ENCODE peak calls at places on chromosomes 11 and 22, in ten cellular contexts. One of them, this sample, is unnamed. For H3K4me1, the result is how much of the 10 kb centered on the place peaks cover.

GRCh38 chr22:19430890-19431541 is 517 bp downstream of the HIRA start:
- DNase-seq in PC-3: peak
- DNase-seq in right atrium auricular region: no peak
- DNase-seq in A549: peak
- DNase-seq in colonic mucosa: peak
- DNase-seq in astrocyte: no peak
- DNase-seq in body of pancreas: peak
- DNase-seq in GM23338: peak
- DNase-seq in CD8-positive, alpha-beta T cell: no peak
- DNase-seq in cardiac muscle cell: peak
- DNase-seq in this sample: peak

GRCh38 chr22:42007922-42008321 is 9.3 kb downstream of the WBP2NL start:
- DNase-seq in cardiac muscle cell: no peak
- DNase-seq in CD8-positive, alpha-beta T cell: no peak
- DNase-seq in PC-3: no peak
- DNase-seq in A549: no peak
- DNase-seq in GM23338: no peak
- DNase-seq in astrocyte: no peak
- DNase-seq in right atrium auricular region: no peak
- DNase-seq in colonic mucosa: no peak
- DNase-seq in body of pancreas: no peak
- DNase-seq in this sample: no peak

GRCh38 chr11:120316880-120317688 is 8.0 kb upstream of the TLCD5 start:
- DNase-seq in body of pancreas: peak
- DNase-seq in A549: no peak
- DNase-seq in astrocyte: no peak
- DNase-seq in GM23338: peak
- DNase-seq in CD8-positive, alpha-beta T cell: no peak
- DNase-seq in right atrium auricular region: peak
- DNase-seq in cardiac muscle cell: peak
- DNase-seq in colonic mucosa: peak
- DNase-seq in PC-3: peak
- DNase-seq in this sample: no peak

GRCh38 chr11:65355776-65356393 is 1.3 kb downstream of the TIGD3 start:
- DNase-seq in body of pancreas: peak
- DNase-seq in A549: no peak
- DNase-seq in colonic mucosa: peak
- DNase-seq in astrocyte: no peak
- DNase-seq in right atrium auricular region: no peak
- DNase-seq in cardiac muscle cell: no peak
- DNase-seq in CD8-positive, alpha-beta T cell: no peak
- DNase-seq in GM23338: peak
- DNase-seq in PC-3: no peak
- DNase-seq in this sample: peak

GRCh38 chr22:46734830-46735453 is 3.1 kb downstream of the CERK start:
- DNase-seq in colonic mucosa: peak
- DNase-seq in A549: no peak
- DNase-seq in PC-3: no peak
- DNase-seq in right atrium auricular region: no peak
- DNase-seq in GM23338: no peak
- DNase-seq in body of pancreas: peak
- DNase-seq in CD8-positive, alpha-beta T cell: peak
- DNase-seq in astrocyte: no peak
- DNase-seq in cardiac muscle cell: no peak
- DNase-seq in this sample: no peak

GRCh38 chr22:22464541-22465054 is 43.9 kb downstream of the ZNF280B start:
- DNase-seq in A549: no peak
- DNase-seq in colonic mucosa: no peak
- DNase-seq in astrocyte: no peak
- DNase-seq in right atrium auricular region: no peak
- DNase-seq in cardiac muscle cell: no peak
- DNase-seq in PC-3: no peak
- DNase-seq in GM23338: no peak
- DNase-seq in CD8-positive, alpha-beta T cell: no peak
- DNase-seq in body of pancreas: no peak
- DNase-seq in this sample: no peak

GRCh38 chr22:20249797-20250354 is 18.2 kb downstream of the RTN4R start:
- DNase-seq in CD8-positive, alpha-beta T cell: no peak
- DNase-seq in cardiac muscle cell: no peak
- DNase-seq in astrocyte: peak
- DNase-seq in A549: no peak
- DNase-seq in GM23338: no peak
- DNase-seq in body of pancreas: peak
- DNase-seq in colonic mucosa: no peak
- DNase-seq in right atrium auricular region: no peak
- DNase-seq in PC-3: no peak
- DNase-seq in this sample: no peak

GRCh38 chr22:30922151-30922611 is 46.4 kb downstream of the MORC2 start:
- DNase-seq in cardiac muscle cell: no peak
- DNase-seq in astrocyte: peak
- DNase-seq in CD8-positive, alpha-beta T cell: peak
- DNase-seq in A549: no peak
- DNase-seq in PC-3: no peak
- DNase-seq in colonic mucosa: peak
- DNase-seq in GM23338: peak
- DNase-seq in body of pancreas: peak
- DNase-seq in right atrium auricular region: no peak
- DNase-seq in this sample: no peak

GRCh38 chr11:29328961-29329441 is 687.8 kb downstream of the KCNA4 start:
- DNase-seq in right atrium auricular region: no peak
- DNase-seq in cardiac muscle cell: peak
- DNase-seq in astrocyte: peak
- DNase-seq in colonic mucosa: no peak
- DNase-seq in A549: peak
- DNase-seq in PC-3: peak
- DNase-seq in CD8-positive, alpha-beta T cell: no peak
- DNase-seq in body of pancreas: no peak
- DNase-seq in GM23338: peak
- DNase-seq in this sample: no peak

GRCh38 chr11:126194121-126194543 is 17.3 kb downstream of the RPUSD4 start:
- DNase-seq in colonic mucosa: peak
- DNase-seq in A549: peak
- DNase-seq in PC-3: peak
- DNase-seq in cardiac muscle cell: peak
- DNase-seq in CD8-positive, alpha-beta T cell: peak
- DNase-seq in GM23338: peak
- DNase-seq in body of pancreas: peak
- DNase-seq in astrocyte: no peak
- DNase-seq in right atrium auricular region: no peak
- DNase-seq in this sample: no peak

GRCh38 chr11:64055077-64055476 is 19.3 kb downstream of the FLRT1 start:
- DNase-seq in PC-3: no peak
- DNase-seq in colonic mucosa: no peak
- DNase-seq in GM23338: no peak
- DNase-seq in astrocyte: no peak
- DNase-seq in right atrium auricular region: peak
- DNase-seq in A549: no peak
- DNase-seq in cardiac muscle cell: peak
- DNase-seq in body of pancreas: no peak
- DNase-seq in CD8-positive, alpha-beta T cell: no peak
- DNase-seq in this sample: no peak

GRCh38 chr11:86116386-86116726 is 47.5 kb upstream of the PICALM start:
- DNase-seq in right atrium auricular region: no peak
- DNase-seq in astrocyte: peak
- DNase-seq in GM23338: no peak
- DNase-seq in colonic mucosa: no peak
- DNase-seq in PC-3: peak
- DNase-seq in CD8-positive, alpha-beta T cell: no peak
- DNase-seq in body of pancreas: peak
- DNase-seq in cardiac muscle cell: no peak
- DNase-seq in A549: peak
- DNase-seq in this sample: no peak

GRCh38 chr11:8225589-8226036 is 38.1 kb downstream of the LMO1 start:
- DNase-seq in CD8-positive, alpha-beta T cell: peak
- DNase-seq in PC-3: peak
- DNase-seq in GM23338: peak
- DNase-seq in right atrium auricular region: peak
- DNase-seq in cardiac muscle cell: peak
- DNase-seq in A549: peak
- DNase-seq in astrocyte: peak
- DNase-seq in colonic mucosa: peak
- DNase-seq in body of pancreas: peak
- DNase-seq in this sample: peak
- TF ChIP-seq CTCF in CD8-positive, alpha-beta T cell: peak
- TF ChIP-seq CTCF in PC-3: peak
- TF ChIP-seq CTCF in GM23338: peak
- TF ChIP-seq CTCF in right atrium auricular region: peak
- TF ChIP-seq CTCF in cardiac muscle cell: peak
- TF ChIP-seq CTCF in A549: peak
- TF ChIP-seq CTCF in astrocyte: peak
- TF ChIP-seq CTCF in colonic mucosa: peak
- TF ChIP-seq CTCF in body of pancreas: peak
- TF ChIP-seq CTCF in this sample: peak

GRCh38 chr11:75498556-75499255 is 27.0 kb downstream of the GDPD5 start:
- DNase-seq in colonic mucosa: no peak
- DNase-seq in astrocyte: no peak
- DNase-seq in cardiac muscle cell: no peak
- DNase-seq in A549: no peak
- DNase-seq in GM23338: no peak
- DNase-seq in CD8-positive, alpha-beta T cell: no peak
- DNase-seq in body of pancreas: no peak
- DNase-seq in right atrium auricular region: no peak
- DNase-seq in PC-3: peak
- DNase-seq in this sample: no peak
- H3K27ac ChIP-seq in colonic mucosa: no peak
- H3K27ac ChIP-seq in astrocyte: no peak
- H3K27ac ChIP-seq in cardiac muscle cell: no peak
- H3K27ac ChIP-seq in A549: peak
- H3K27ac ChIP-seq in GM23338: no peak
- H3K27ac ChIP-seq in CD8-positive, alpha-beta T cell: no peak
- H3K27ac ChIP-seq in body of pancreas: no peak
- H3K27ac ChIP-seq in right atrium auricular region: no peak
- H3K27ac ChIP-seq in PC-3: peak
- H3K27ac ChIP-seq in this sample: peak

GRCh38 chr11:128412847-128413791 is 174.2 kb downstream of the ETS1 start:
- DNase-seq in colonic mucosa: no peak
- DNase-seq in GM23338: no peak
- DNase-seq in right atrium auricular region: no peak
- DNase-seq in CD8-positive, alpha-beta T cell: no peak
- DNase-seq in body of pancreas: no peak
- DNase-seq in A549: peak
- DNase-seq in cardiac muscle cell: no peak
- DNase-seq in astrocyte: peak
- DNase-seq in PC-3: peak
- DNase-seq in this sample: no peak

GRCh38 chr11:128416976-128417375 is 170.4 kb downstream of the ETS1 start:
- DNase-seq in colonic mucosa: no peak
- DNase-seq in right atrium auricular region: no peak
- DNase-seq in GM23338: no peak
- DNase-seq in A549: no peak
- DNase-seq in astrocyte: no peak
- DNase-seq in PC-3: peak
- DNase-seq in CD8-positive, alpha-beta T cell: no peak
- DNase-seq in body of pancreas: no peak
- DNase-seq in cardiac muscle cell: no peak
- DNase-seq in this sample: no peak

GRCh38 chr11:128417607-128418324 is 169.6 kb downstream of the ETS1 start:
- DNase-seq in cardiac muscle cell: no peak
- DNase-seq in GM23338: no peak
- DNase-seq in body of pancreas: no peak
- DNase-seq in A549: no peak
- DNase-seq in astrocyte: peak
- DNase-seq in right atrium auricular region: no peak
- DNase-seq in PC-3: peak
- DNase-seq in colonic mucosa: no peak
- DNase-seq in CD8-positive, alpha-beta T cell: no peak
- DNase-seq in this sample: no peak

GRCh38 chr11:128419012-128419767 is 168.2 kb downstream of the ETS1 start:
- DNase-seq in CD8-positive, alpha-beta T cell: no peak
- DNase-seq in colonic mucosa: no peak
- DNase-seq in A549: no peak
- DNase-seq in astrocyte: no peak
- DNase-seq in PC-3: no peak
- DNase-seq in right atrium auricular region: no peak
- DNase-seq in cardiac muscle cell: no peak
- DNase-seq in body of pancreas: no peak
- DNase-seq in GM23338: no peak
- DNase-seq in this sample: no peak

DNA sequence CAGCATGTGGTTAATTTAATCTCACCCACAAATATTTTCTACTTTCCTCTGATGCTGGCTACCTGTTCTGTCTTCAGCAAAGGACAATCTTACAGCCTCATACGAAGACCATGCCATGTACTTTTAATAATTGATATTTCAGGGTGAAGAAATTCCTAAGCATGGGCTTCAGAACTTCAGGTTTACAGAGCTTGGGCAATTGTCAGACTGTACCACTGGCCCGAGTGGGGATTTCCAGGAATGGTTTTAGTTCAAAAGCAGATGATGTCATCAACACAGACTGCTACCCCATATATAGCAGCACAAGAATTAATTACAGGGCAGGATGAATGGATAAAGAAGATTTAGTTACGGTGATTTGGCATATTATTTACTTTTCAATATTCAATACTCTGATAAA is 171.8 kb downstream of the ETS1 start:
- DNase-seq in astrocyte: peak
- DNase-seq in right atrium auricular region: no peak
- DNase-seq in cardiac muscle cell: no peak
- DNase-seq in body of pancreas: no peak
- DNase-seq in PC-3: no peak
- DNase-seq in GM23338: no peak
- DNase-seq in colonic mucosa: no peak
- DNase-seq in CD8-positive, alpha-beta T cell: no peak
- DNase-seq in A549: no peak
- DNase-seq in this sample: no peak
- H3K4me1 ChIP-seq in astrocyte: under half
- H3K4me1 ChIP-seq in right atrium auricular region: under half
- H3K4me1 ChIP-seq in cardiac muscle cell: under half
- H3K4me1 ChIP-seq in body of pancreas: under half
- H3K4me1 ChIP-seq in PC-3: under half
- H3K4me1 ChIP-seq in GM23338: under half
- H3K4me1 ChIP-seq in colonic mucosa: under half
- H3K4me1 ChIP-seq in CD8-positive, alpha-beta T cell: under half
- H3K4me1 ChIP-seq in A549: under half
- H3K4me1 ChIP-seq in this sample: under half

DNA sequence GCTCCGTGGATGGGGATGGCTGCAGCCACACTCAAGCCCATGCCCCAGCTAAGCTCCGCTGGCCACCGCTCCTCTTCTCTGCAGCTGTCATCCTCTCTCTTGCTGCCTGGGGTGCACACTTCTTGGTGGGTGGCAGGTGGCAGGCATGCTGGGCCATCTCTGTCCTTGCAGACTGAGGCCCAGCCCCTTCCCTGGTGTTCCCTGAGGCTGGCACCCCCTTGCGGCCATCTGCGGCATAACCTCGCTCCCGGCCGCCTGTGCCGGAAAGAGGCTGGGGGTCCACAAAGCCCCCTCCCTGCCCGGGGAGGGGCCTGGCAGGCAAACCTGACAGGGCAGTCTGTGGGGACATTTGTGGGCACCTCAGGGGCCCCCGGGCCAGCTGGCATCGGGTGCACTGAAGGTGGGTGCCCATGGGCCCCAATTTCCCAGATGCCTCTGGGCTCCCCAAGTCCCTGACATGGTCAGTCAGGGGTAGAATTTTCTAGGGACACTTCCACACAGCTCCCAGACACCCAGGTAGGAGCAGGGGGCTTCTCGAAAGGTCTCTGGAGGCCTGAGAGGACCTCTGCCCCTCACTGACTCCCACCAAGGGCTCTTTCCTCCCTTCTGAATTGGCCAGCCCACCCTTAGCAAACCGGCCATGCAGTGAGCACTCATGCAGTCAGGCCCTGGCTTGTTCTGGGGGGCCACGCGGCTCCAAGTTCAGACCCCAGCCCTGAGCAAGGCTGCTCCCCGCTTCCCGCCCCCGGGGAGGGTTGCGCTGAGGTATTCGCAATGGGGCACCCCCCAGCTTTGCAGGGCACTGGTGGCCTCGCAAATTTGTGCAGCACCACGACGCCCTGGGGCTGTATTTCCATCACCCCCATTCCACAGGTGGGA is 23.5 kb upstream of the TH start:
- DNase-seq in CD8-positive, alpha-beta T cell: peak
- DNase-seq in astrocyte: no peak
- DNase-seq in body of pancreas: peak
- DNase-seq in colonic mucosa: peak
- DNase-seq in cardiac muscle cell: peak
- DNase-seq in PC-3: peak
- DNase-seq in A549: peak
- DNase-seq in GM23338: peak
- DNase-seq in right atrium auricular region: no peak
- DNase-seq in this sample: no peak
- TF ChIP-seq CTCF in CD8-positive, alpha-beta T cell: peak
- TF ChIP-seq CTCF in astrocyte: peak
- TF ChIP-seq CTCF in body of pancreas: peak
- TF ChIP-seq CTCF in colonic mucosa: peak
- TF ChIP-seq CTCF in cardiac muscle cell: peak
- TF ChIP-seq CTCF in PC-3: peak
- TF ChIP-seq CTCF in A549: peak
- TF ChIP-seq CTCF in GM23338: peak
- TF ChIP-seq CTCF in right atrium auricular region: peak
- TF ChIP-seq CTCF in this sample: peak